ENCODE peak calls at places on chromosome 20, in five cellular contexts. Q, H, G, I and P are unnamed samples.

GRCh38 chr20:1297486-1297885 is 31.4 kb downstream of the SNPH start:
- DNase-seq in Q (no peak), H (no peak), G (no peak), I (no peak), P (no peak)

GRCh38 chr20:53935353-53936084 is 134.9 kb downstream of the BCAS1 start:
- DNase-seq in Q (no peak), H (no peak), G (no peak), I (no peak), P (no peak)

GRCh38 chr20:14634666-14635065 is 297.3 kb upstream of the FLRT3 start:
- DNase-seq in Q (no peak), H (no peak), G (no peak), I (no peak), P (no peak)

GRCh38 chr20:53736122-53736756 is 142.6 kb upstream of the ZNF217 start:
- DNase-seq in Q (no peak), H (no peak), G (no peak), I (no peak), P (peak; percentile 20)

GRCh38 chr20:38123021-38123587 is 42.0 kb downstream of the TGM2 start:
- DNase-seq in Q (no peak), H (no peak), G (no peak), I (peak; percentile 73), P (peak; percentile 0)

GRCh38 chr20:33521461-33521860 is 31.6 kb downstream of the CBFA2T2 start:
- DNase-seq in Q (no peak), H (no peak), G (no peak), I (no peak), P (no peak)

GRCh38 chr20:41627611-41628244 is 9.6 kb upstream of the CHD6 start:
- DNase-seq in Q (no peak), H (no peak), G (no peak), I (no peak), P (no peak)

GRCh38 chr20:34190679-34191090 is 50.5 kb upstream of the ASIP start:
- DNase-seq in Q (peak; percentile 20), H (peak; percentile 84), G (peak; percentile 67), I (peak; percentile 88), P (peak; percentile 85)

GRCh38 chr20:62143118-62143975 is at the start of the genes PSMA7 and SS18L1:
- DNase-seq in Q (peak; percentile 82), H (peak; percentile 97), G (peak; percentile 50), I (peak; percentile 84), P (peak; percentile 76)
- TF ChIP-seq CTCF in Q (no peak), H (no peak), G (no peak), I (no peak), P (no peak)

GRCh38 chr20:10716855-10717254 is 43.1 kb upstream of the JAG1 start:
- DNase-seq in Q (no peak), H (no peak), G (no peak), I (peak; percentile 9), P (no peak)
- H3K9me3 ChIP-seq in Q (no peaks in the 10 kb centered on the region), H (no peaks in the 10 kb centered on the region), G (no peaks in the 10 kb centered on the region), I (no peaks in the 10 kb centered on the region), P (no peaks in the 10 kb centered on the region)

DNA sequence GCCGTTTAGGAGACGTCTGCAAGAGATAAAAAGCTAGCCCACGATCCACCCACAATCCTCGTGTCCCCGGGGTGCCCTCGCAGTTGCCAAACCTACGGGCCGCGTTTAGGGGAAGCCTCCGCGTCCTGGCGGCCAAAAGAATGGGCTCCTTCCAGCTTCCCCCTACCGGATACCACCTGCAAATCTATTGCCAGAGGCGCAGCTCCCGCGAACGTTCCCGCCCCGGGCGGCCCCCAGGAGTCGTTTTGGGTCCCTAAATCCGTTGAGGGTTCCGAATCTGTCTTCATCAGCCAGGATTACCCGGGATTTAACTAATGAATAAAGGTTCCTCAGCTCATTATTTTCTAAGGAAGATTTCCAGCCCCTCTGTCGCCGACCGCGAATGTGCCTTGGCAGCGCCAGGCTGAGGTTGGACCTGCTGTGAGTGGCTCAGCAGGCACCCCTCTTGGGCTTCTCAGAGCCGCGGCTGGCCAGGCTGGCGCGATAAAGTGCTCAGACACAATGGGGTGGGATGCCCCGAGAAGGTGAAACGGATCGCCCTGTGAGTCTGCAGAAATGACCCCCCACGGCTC is 2.8 kb upstream of the VSX1 start:
- DNase-seq in Q (no peak), H (no peak), G (no peak), I (no peak), P (no peak)
- H3K4me3 ChIP-seq in Q (no peak overlapping the region), H (no peak overlapping the region), G (no peak overlapping the region), I (no peak overlapping the region), P (peak overlapping the region; percentile 48)

DNA sequence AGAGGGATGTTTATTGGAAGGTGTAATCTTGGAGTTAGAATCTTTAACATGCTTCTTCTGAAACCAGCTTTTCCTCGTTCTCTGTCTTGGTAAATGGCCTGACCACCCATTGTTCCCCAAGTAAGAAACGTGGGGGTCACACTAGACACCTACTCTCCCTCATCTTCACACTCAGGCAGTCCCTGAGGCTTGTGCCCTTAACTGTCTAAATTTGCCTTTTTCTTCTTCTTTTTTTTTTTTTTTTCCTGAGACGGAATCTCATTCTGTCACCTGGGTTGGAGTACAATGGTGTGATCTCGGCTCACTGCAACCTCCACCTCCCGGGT is 16.2 kb upstream of the ARFGEF2 start:
- DNase-seq in Q (no peak), H (no peak), G (no peak), I (no peak), P (no peak)
- TF ChIP-seq CTCF in Q (no peak), H (no peak), G (no peak), I (no peak), P (no peak)

GRCh38 chr20:62487-62886 is 25.0 kb upstream of the DEFB125 start:
- DNase-seq in Q (no peak), H (no peak), G (no peak), I (no peak), P (no peak)

GRCh38 chr20:64026-64603 is 23.4 kb upstream of the DEFB125 start:
- DNase-seq in Q (no peak), H (no peak), G (no peak), I (no peak), P (no peak)

GRCh38 chr20:61230-61629 is 26.2 kb upstream of the DEFB125 start:
- DNase-seq in Q (no peak), H (no peak), G (no peak), I (no peak), P (no peak)

GRCh38 chr20:61757-62156 is 25.7 kb upstream of the DEFB125 start:
- DNase-seq in Q (no peak), H (no peak), G (no peak), I (peak; percentile 0), P (no peak)

GRCh38 chr20:64766-65322 is 22.6 kb upstream of the DEFB125 start:
- DNase-seq in Q (no peak), H (no peak), G (no peak), I (no peak), P (no peak)
- H3K9me3 ChIP-seq in Q (no peaks in the 10 kb centered on the region), H (no peaks in the 10 kb centered on the region), G (peaks cover 35% of the 10 kb centered on the region), I (no peaks in the 10 kb centered on the region), P (no peaks in the 10 kb centered on the region)

GRCh38 chr20:35541118-35541782 is 628 bp upstream of the ERGIC3 start:
- DNase-seq in Q (no peak), H (no peak), G (no peak), I (no peak), P (peak; percentile 35)
- H3K4me3 ChIP-seq in Q (peak overlapping the region; percentile 81), H (peak overlapping the region; percentile 82), G (peak overlapping the region; percentile 94), I (peak overlapping the region; percentile 91), P (peak overlapping the region; percentile 84)

GRCh38 chr20:44209691-44210421 is 715 bp downstream of the OSER1 start:
- DNase-seq in Q (no peak), H (peak; percentile 39), G (no peak), I (no peak), P (no peak)

GRCh38 chr20:44210422-44211176 is at the start of gene OSER1:
- DNase-seq in Q (peak; percentile 97), H (peak; percentile 100), G (peak; percentile 94), I (peak; percentile 97), P (peak; percentile 97)

GRCh38 chr20:44207066-44207723 is 3.4 kb downstream of the OSER1 start:
- DNase-seq in Q (no peak), H (no peak), G (no peak), I (peak; percentile 65), P (no peak)

GRCh38 chr20:44208165-44208564 is 2.4 kb downstream of the OSER1 start:
- DNase-seq in Q (no peak), H (no peak), G (no peak), I (no peak), P (no peak)

DNA sequence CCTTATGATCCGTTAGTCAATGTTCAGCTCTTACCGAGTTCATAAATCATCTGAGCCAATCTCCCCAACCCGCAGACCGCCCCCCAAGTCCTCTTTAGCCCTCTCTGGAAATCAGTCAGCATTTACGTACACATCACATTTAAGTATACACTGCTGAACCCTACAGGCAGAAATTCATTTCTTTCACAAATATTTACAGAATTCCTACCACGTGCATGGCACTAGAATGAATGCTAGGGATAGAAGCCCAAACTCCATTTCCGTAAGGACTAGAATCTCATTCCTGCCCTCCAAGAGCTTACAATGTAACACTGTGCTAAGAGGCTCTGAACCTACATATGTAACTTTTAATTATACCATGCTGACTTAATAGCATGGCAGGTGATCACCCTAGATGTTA is 1.8 kb downstream of the OSER1 start:
- DNase-seq in Q (no peak), H (no peak), G (no peak), I (peak; percentile 52), P (no peak)
- TF ChIP-seq CTCF in Q (no peak), H (peak; percentile 27), G (no peak), I (peak; percentile 10), P (no peak)

GRCh38 chr20:29878777-29879442 is 1378.6 kb upstream of the DEFB115 start:
- DNase-seq in Q (no peak), H (peak; percentile 26), G (no peak), I (no peak), P (no peak)
- H3K9me3 ChIP-seq in Q (no peaks in the 10 kb centered on the region), H (peaks cover 3% of the 10 kb centered on the region), G (no peaks in the 10 kb centered on the region), I (no peaks in the 10 kb centered on the region), P (peaks cover 3% of the 10 kb centered on the region)